ENCODE peak calls at places on chromosomes 3 and 15, in five cellular contexts. I is neural crest cell, J is HFF-Myc, L is ascending aorta, P is Calu3. A is an unnamed sample.

GRCh38 chr3:177089120-177089519 is 108.2 kb downstream of the TBL1XR1 start:
- DNase-seq in I (no peak), J (no peak), L (no peak), P (no peak), A (no peak)

GRCh38 chr15:94225616-94226015 is 5.7 kb upstream of the MCTP2 start:
- DNase-seq in I (no peak), J (no peak), L (no peak), P (no peak), A (no peak)

GRCh38 chr15:63487076-63487757 is 17.2 kb upstream of the USP3 start:
- DNase-seq in I (peak; percentile 96), J (no peak), L (peak; percentile 45), P (peak; percentile 92), A (peak; percentile 80)

GRCh38 chr3:37935756-37936666 is 54.6 kb upstream of the VILL start:
- DNase-seq in I (no peak), J (peak; percentile 88), L (no peak), P (peak; percentile 69), A (no peak)

GRCh38 chr15:66912441-66912840 is 153.0 kb upstream of the SMAD3 start:
- DNase-seq in I (no peak), J (no peak), L (no peak), P (no peak), A (no peak)

GRCh38 chr15:101064795-101065569 is 145.8 kb downstream of the LRRK1 start:
- DNase-seq in I (no peak), J (no peak), L (no peak), P (no peak), A (no peak)

GRCh38 chr3:126370606-126371005 is 13.4 kb upstream of the KLF15 start:
- DNase-seq in I (no peak), J (no peak), L (no peak), P (no peak), A (no peak)

GRCh38 chr3:184651945-184652344 is 59.9 kb downstream of the MAGEF1 start:
- DNase-seq in I (no peak), J (no peak), L (no peak), P (peak; percentile 67), A (no peak)

GRCh38 chr3:10192953-10193691 is 28.4 kb downstream of the IRAK2 start:
- DNase-seq in I (peak; percentile 10), J (peak; percentile 50), L (no peak), P (no peak), A (peak; percentile 53)

GRCh38 chr3:93969443-93969842 is 4.3 kb downstream of the PROS1 start:
- DNase-seq in I (no peak), J (no peak), L (no peak), P (no peak), A (no peak)

GRCh38 chr15:67137951-67138935 is 72.8 kb downstream of the SMAD3 start:
- DNase-seq in I (no peak), J (no peak), L (no peak), P (no peak), A (no peak)

GRCh38 chr15:98085003-98085639 is 124.6 kb downstream of the ARRDC4 start:
- DNase-seq in I (peak; percentile 33), J (peak; percentile 70), L (no peak), P (peak; percentile 61), A (no peak)

GRCh38 chr15:57752840-57753239 is 46.3 kb downstream of the POLR2M start:
- DNase-seq in I (no peak), J (no peak), L (no peak), P (no peak), A (no peak)

GRCh38 chr15:71678191-71678590 is 132.2 kb upstream of the NR2E3 start:
- DNase-seq in I (no peak), J (no peak), L (no peak), P (no peak), A (no peak)

GRCh38 chr3:16146015-16146730 is 28.3 kb upstream of the GALNT15 start:
- DNase-seq in I (no peak), J (no peak), L (no peak), P (no peak), A (no peak)

GRCh38 chr3:190319660-190320059 is 2.6 kb downstream of the CLDN1 start:
- DNase-seq in I (no peak), J (no peak), L (no peak), P (peak; percentile 86), A (no peak)

GRCh38 chr15:32651229-32651837 is 9.8 kb downstream of the SCG5 start:
- DNase-seq in I (peak; percentile 48), J (no peak), L (no peak), P (peak; percentile 11), A (no peak)

GRCh38 chr3:179324270-179324754 is 1.5 kb downstream of the ZNF639 start:
- DNase-seq in I (no peak), J (no peak), L (no peak), P (no peak), A (no peak)

GRCh38 chr15:40495516-40495915 is 24.7 kb downstream of the CHST14 start:
- DNase-seq in I (no peak), J (no peak), L (no peak), P (no peak), A (no peak)

GRCh38 chr3:24521306-24522154 is 26.9 kb upstream of the THRB start:
- DNase-seq in I (peak; percentile 30), J (no peak), L (no peak), P (peak; percentile 59), A (peak; percentile 45)

GRCh38 chr15:56215769-56216168 is 27.9 kb downstream of the RFX7 start:
- DNase-seq in I (no peak), J (no peak), L (no peak), P (no peak), A (no peak)

GRCh38 chr3:58332575-58333179 is at the start of gene PXK:
- DNase-seq in I (peak; percentile 58), J (no peak), L (no peak), P (peak; percentile 81), A (peak; percentile 84)

GRCh38 chr3:144585953-144586352 is 614.3 kb downstream of the DIPK2A start:
- DNase-seq in I (no peak), J (no peak), L (no peak), P (no peak), A (no peak)

GRCh38 chr3:144586382-144586781 is 614.8 kb downstream of the DIPK2A start:
- DNase-seq in I (no peak), J (peak; percentile 36), L (no peak), P (no peak), A (no peak)

GRCh38 chr3:144585408-144585807 is 613.8 kb downstream of the DIPK2A start:
- DNase-seq in I (no peak), J (no peak), L (no peak), P (no peak), A (no peak)

DNA sequence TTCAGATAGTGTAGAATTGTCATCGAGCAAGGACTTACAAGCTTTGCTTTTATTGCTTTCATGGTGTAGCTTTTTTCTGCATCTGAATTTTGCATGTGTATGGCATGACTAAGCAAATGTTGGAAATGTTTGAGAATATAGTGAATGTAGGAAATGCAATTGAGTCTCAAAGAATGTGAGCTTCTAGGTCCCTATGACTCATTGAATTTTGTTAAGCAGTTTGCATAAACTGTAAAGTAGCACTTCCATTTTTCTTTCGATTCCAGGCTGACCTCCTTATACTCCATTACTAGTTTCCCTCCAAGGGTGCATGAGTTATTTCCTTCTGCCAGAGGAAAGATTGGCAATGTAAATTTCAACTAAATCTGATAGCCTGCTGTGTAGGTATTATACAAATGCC is 619.2 kb downstream of the DIPK2A start:
- DNase-seq in I (no peak), J (peak; percentile 45), L (no peak), P (no peak), A (no peak)
- TF ChIP-seq CTCF in I (no peak), J (no peak), L (no peak), P (no peak), A (no peak)

GRCh38 chr15:51284871-51285270 is 53.5 kb downstream of the CYP19A1 start:
- DNase-seq in I (no peak), J (no peak), L (no peak), P (no peak), A (no peak)

GRCh38 chr15:51288143-51289065 is 50.0 kb downstream of the CYP19A1 start:
- DNase-seq in I (no peak), J (no peak), L (no peak), P (no peak), A (no peak)

GRCh38 chr15:51283026-51283425 is 55.4 kb downstream of the CYP19A1 start:
- DNase-seq in I (no peak), J (no peak), L (no peak), P (no peak), A (no peak)

GRCh38 chr15:51289290-51289689 is 49.1 kb downstream of the CYP19A1 start:
- DNase-seq in I (no peak), J (no peak), L (no peak), P (no peak), A (no peak)

DNA sequence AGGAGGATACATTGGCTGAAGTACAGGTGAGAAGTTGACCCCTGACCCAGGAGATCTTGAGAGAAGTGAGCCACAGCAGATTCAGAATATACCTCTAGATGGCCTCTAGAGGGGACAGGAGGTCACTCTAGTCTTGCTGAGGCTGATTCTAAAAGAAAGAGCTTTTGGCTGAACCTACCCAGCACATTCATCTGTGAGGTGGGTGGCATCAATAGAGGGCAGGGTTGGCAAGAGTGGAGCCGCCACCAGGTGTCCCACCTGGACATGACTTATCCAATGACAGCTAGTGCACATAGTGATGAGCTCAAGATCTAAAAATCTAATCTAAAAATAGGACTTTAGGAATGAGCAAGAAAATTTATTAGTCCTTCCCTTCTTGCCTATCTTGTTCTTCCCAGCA is 51.6 kb downstream of the CYP19A1 start:
- DNase-seq in I (no peak), J (no peak), L (no peak), P (peak; percentile 23), A (no peak)
- TF ChIP-seq CTCF in I (no peak), J (no peak), L (peak; percentile 16), P (no peak), A (no peak)

DNA sequence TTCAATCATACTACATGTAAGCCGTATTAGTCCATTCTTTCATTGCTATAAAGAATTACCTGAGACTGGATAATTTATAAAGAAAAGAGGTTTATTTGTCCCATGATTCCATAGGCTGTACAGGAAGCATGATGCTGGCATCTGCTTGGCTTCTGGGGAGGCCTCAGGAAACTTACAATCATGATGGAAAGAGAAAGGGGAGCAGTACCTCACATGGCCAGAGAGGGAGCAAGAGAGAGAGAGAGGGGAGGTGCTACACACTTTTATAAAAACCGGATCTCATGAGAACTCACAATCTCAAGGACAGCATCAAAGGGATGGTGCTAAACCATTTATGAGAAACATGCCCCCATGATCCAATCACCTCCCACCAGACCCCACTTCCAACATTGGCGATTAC is 14.3 kb upstream of the CLASP2 start:
- DNase-seq in I (no peak), J (no peak), L (no peak), P (no peak), A (no peak)
- TF ChIP-seq CTCF in I (peak; percentile 50), J (peak; percentile 31), L (no peak), P (peak; percentile 31), A (no peak)

GRCh38 chr3:81989274-81989673 is 227.8 kb upstream of the GBE1 start:
- DNase-seq in I (no peak), J (no peak), L (no peak), P (no peak), A (no peak)

GRCh38 chr3:81980566-81981494 is 219.4 kb upstream of the GBE1 start:
- DNase-seq in I (no peak), J (no peak), L (no peak), P (no peak), A (no peak)

GRCh38 chr3:81985996-81986723 is 224.7 kb upstream of the GBE1 start:
- DNase-seq in I (no peak), J (no peak), L (no peak), P (no peak), A (no peak)

GRCh38 chr3:81983382-81983781 is 221.9 kb upstream of the GBE1 start:
- DNase-seq in I (no peak), J (no peak), L (no peak), P (no peak), A (no peak)
- TF ChIP-seq CTCF in I (no peak), J (no peak), L (no peak), P (no peak), A (no peak)